ENCODE peak calls at places on chromosomes 2 and 18, in nine cellular contexts. One of them, this sample, is unnamed.

GRCh38 chr2:216635171-216635570 is 2.0 kb downstream of the IGFBP2 start:
- DNase-seq in neural crest cell: peak
- DNase-seq in stimulated activated CD4-positive, alpha-beta T cell treated with anti-CD3 and anti-CD28 coated beads, Interleukin-2, amount 100 ng/mL, for 24 hours: no peak
- DNase-seq in HS-27A: no peak
- DNase-seq in posterior cingulate gyrus: no peak
- DNase-seq in activated naive CD8-positive, alpha-beta T cell treated with anti-CD3 and anti-CD28 coated beads for 36 hours: no peak
- DNase-seq in stimulated activated naive CD4-positive, alpha-beta T cell: no peak
- DNase-seq in suprapubic skin: no peak
- DNase-seq in fibroblast of pulmonary artery: no peak
- DNase-seq in this sample: no peak

GRCh38 chr2:108621689-108622681 is 87.7 kb downstream of the LIMS1 start:
- DNase-seq in stimulated activated naive CD4-positive, alpha-beta T cell: no peak
- DNase-seq in activated naive CD8-positive, alpha-beta T cell treated with anti-CD3 and anti-CD28 coated beads for 36 hours: no peak
- DNase-seq in fibroblast of pulmonary artery: no peak
- DNase-seq in neural crest cell: no peak
- DNase-seq in suprapubic skin: no peak
- DNase-seq in stimulated activated CD4-positive, alpha-beta T cell treated with anti-CD3 and anti-CD28 coated beads, Interleukin-2, amount 100 ng/mL, for 24 hours: no peak
- DNase-seq in HS-27A: no peak
- DNase-seq in posterior cingulate gyrus: no peak
- DNase-seq in this sample: no peak

GRCh38 chr18:10234912-10235439 is 219.5 kb upstream of the APCDD1 start:
- DNase-seq in fibroblast of pulmonary artery: peak
- DNase-seq in posterior cingulate gyrus: no peak
- DNase-seq in neural crest cell: no peak
- DNase-seq in stimulated activated naive CD4-positive, alpha-beta T cell: no peak
- DNase-seq in HS-27A: no peak
- DNase-seq in activated naive CD8-positive, alpha-beta T cell treated with anti-CD3 and anti-CD28 coated beads for 36 hours: no peak
- DNase-seq in suprapubic skin: no peak
- DNase-seq in stimulated activated CD4-positive, alpha-beta T cell treated with anti-CD3 and anti-CD28 coated beads, Interleukin-2, amount 100 ng/mL, for 24 hours: no peak
- DNase-seq in this sample: no peak

GRCh38 chr2:106581755-106582430 is 94.7 kb downstream of the CD8B2 start:
- DNase-seq in fibroblast of pulmonary artery: peak
- DNase-seq in stimulated activated CD4-positive, alpha-beta T cell treated with anti-CD3 and anti-CD28 coated beads, Interleukin-2, amount 100 ng/mL, for 24 hours: peak
- DNase-seq in suprapubic skin: no peak
- DNase-seq in neural crest cell: peak
- DNase-seq in HS-27A: no peak
- DNase-seq in stimulated activated naive CD4-positive, alpha-beta T cell: no peak
- DNase-seq in activated naive CD8-positive, alpha-beta T cell treated with anti-CD3 and anti-CD28 coated beads for 36 hours: peak
- DNase-seq in posterior cingulate gyrus: no peak
- DNase-seq in this sample: peak

GRCh38 chr18:33960393-33960792 is 264.3 kb downstream of the NOL4 start:
- DNase-seq in neural crest cell: no peak
- DNase-seq in fibroblast of pulmonary artery: no peak
- DNase-seq in stimulated activated CD4-positive, alpha-beta T cell treated with anti-CD3 and anti-CD28 coated beads, Interleukin-2, amount 100 ng/mL, for 24 hours: no peak
- DNase-seq in posterior cingulate gyrus: no peak
- DNase-seq in activated naive CD8-positive, alpha-beta T cell treated with anti-CD3 and anti-CD28 coated beads for 36 hours: no peak
- DNase-seq in HS-27A: no peak
- DNase-seq in stimulated activated naive CD4-positive, alpha-beta T cell: no peak
- DNase-seq in suprapubic skin: no peak
- DNase-seq in this sample: no peak

GRCh38 chr2:229414631-229415030 is 143.5 kb upstream of the PID1 start:
- DNase-seq in HS-27A: no peak
- DNase-seq in neural crest cell: no peak
- DNase-seq in posterior cingulate gyrus: no peak
- DNase-seq in fibroblast of pulmonary artery: no peak
- DNase-seq in suprapubic skin: no peak
- DNase-seq in stimulated activated CD4-positive, alpha-beta T cell treated with anti-CD3 and anti-CD28 coated beads, Interleukin-2, amount 100 ng/mL, for 24 hours: no peak
- DNase-seq in stimulated activated naive CD4-positive, alpha-beta T cell: no peak
- DNase-seq in activated naive CD8-positive, alpha-beta T cell treated with anti-CD3 and anti-CD28 coated beads for 36 hours: no peak
- DNase-seq in this sample: no peak

GRCh38 chr2:9002637-9003365 is 683 bp downstream of the MBOAT2 start:
- DNase-seq in neural crest cell: peak
- DNase-seq in stimulated activated CD4-positive, alpha-beta T cell treated with anti-CD3 and anti-CD28 coated beads, Interleukin-2, amount 100 ng/mL, for 24 hours: peak
- DNase-seq in fibroblast of pulmonary artery: no peak
- DNase-seq in activated naive CD8-positive, alpha-beta T cell treated with anti-CD3 and anti-CD28 coated beads for 36 hours: peak
- DNase-seq in suprapubic skin: peak
- DNase-seq in stimulated activated naive CD4-positive, alpha-beta T cell: no peak
- DNase-seq in HS-27A: no peak
- DNase-seq in posterior cingulate gyrus: peak
- DNase-seq in this sample: no peak

GRCh38 chr18:65146615-65147014 is 604.2 kb upstream of the CDH7 start:
- DNase-seq in HS-27A: no peak
- DNase-seq in fibroblast of pulmonary artery: no peak
- DNase-seq in neural crest cell: no peak
- DNase-seq in posterior cingulate gyrus: no peak
- DNase-seq in activated naive CD8-positive, alpha-beta T cell treated with anti-CD3 and anti-CD28 coated beads for 36 hours: no peak
- DNase-seq in suprapubic skin: no peak
- DNase-seq in stimulated activated CD4-positive, alpha-beta T cell treated with anti-CD3 and anti-CD28 coated beads, Interleukin-2, amount 100 ng/mL, for 24 hours: no peak
- DNase-seq in stimulated activated naive CD4-positive, alpha-beta T cell: no peak
- DNase-seq in this sample: no peak

GRCh38 chr2:61645911-61646310 is 107.8 kb upstream of the XPO1 start:
- DNase-seq in activated naive CD8-positive, alpha-beta T cell treated with anti-CD3 and anti-CD28 coated beads for 36 hours: no peak
- DNase-seq in stimulated activated naive CD4-positive, alpha-beta T cell: no peak
- DNase-seq in fibroblast of pulmonary artery: peak
- DNase-seq in neural crest cell: no peak
- DNase-seq in suprapubic skin: no peak
- DNase-seq in HS-27A: peak
- DNase-seq in posterior cingulate gyrus: no peak
- DNase-seq in stimulated activated CD4-positive, alpha-beta T cell treated with anti-CD3 and anti-CD28 coated beads, Interleukin-2, amount 100 ng/mL, for 24 hours: no peak
- DNase-seq in this sample: no peak

GRCh38 chr18:59957957-59958356 is 58.2 kb downstream of the PMAIP1 start:
- DNase-seq in neural crest cell: no peak
- DNase-seq in HS-27A: no peak
- DNase-seq in fibroblast of pulmonary artery: peak
- DNase-seq in stimulated activated naive CD4-positive, alpha-beta T cell: no peak
- DNase-seq in stimulated activated CD4-positive, alpha-beta T cell treated with anti-CD3 and anti-CD28 coated beads, Interleukin-2, amount 100 ng/mL, for 24 hours: peak
- DNase-seq in activated naive CD8-positive, alpha-beta T cell treated with anti-CD3 and anti-CD28 coated beads for 36 hours: no peak
- DNase-seq in posterior cingulate gyrus: no peak
- DNase-seq in suprapubic skin: no peak
- DNase-seq in this sample: no peak

GRCh38 chr18:7562491-7562890 is 4.6 kb upstream of the PTPRM start:
- DNase-seq in neural crest cell: no peak
- DNase-seq in posterior cingulate gyrus: no peak
- DNase-seq in suprapubic skin: no peak
- DNase-seq in stimulated activated naive CD4-positive, alpha-beta T cell: no peak
- DNase-seq in stimulated activated CD4-positive, alpha-beta T cell treated with anti-CD3 and anti-CD28 coated beads, Interleukin-2, amount 100 ng/mL, for 24 hours: no peak
- DNase-seq in activated naive CD8-positive, alpha-beta T cell treated with anti-CD3 and anti-CD28 coated beads for 36 hours: no peak
- DNase-seq in HS-27A: no peak
- DNase-seq in fibroblast of pulmonary artery: no peak
- DNase-seq in this sample: no peak

GRCh38 chr18:70082430-70082829 is 123.1 kb downstream of the RTTN start:
- DNase-seq in activated naive CD8-positive, alpha-beta T cell treated with anti-CD3 and anti-CD28 coated beads for 36 hours: no peak
- DNase-seq in neural crest cell: no peak
- DNase-seq in suprapubic skin: no peak
- DNase-seq in stimulated activated CD4-positive, alpha-beta T cell treated with anti-CD3 and anti-CD28 coated beads, Interleukin-2, amount 100 ng/mL, for 24 hours: no peak
- DNase-seq in stimulated activated naive CD4-positive, alpha-beta T cell: no peak
- DNase-seq in fibroblast of pulmonary artery: no peak
- DNase-seq in HS-27A: no peak
- DNase-seq in posterior cingulate gyrus: no peak
- DNase-seq in this sample: no peak

GRCh38 chr2:236073867-236074655 is 94.1 kb downstream of the GBX2 start:
- DNase-seq in activated naive CD8-positive, alpha-beta T cell treated with anti-CD3 and anti-CD28 coated beads for 36 hours: no peak
- DNase-seq in posterior cingulate gyrus: no peak
- DNase-seq in stimulated activated naive CD4-positive, alpha-beta T cell: no peak
- DNase-seq in neural crest cell: no peak
- DNase-seq in suprapubic skin: no peak
- DNase-seq in fibroblast of pulmonary artery: no peak
- DNase-seq in stimulated activated CD4-positive, alpha-beta T cell treated with anti-CD3 and anti-CD28 coated beads, Interleukin-2, amount 100 ng/mL, for 24 hours: no peak
- DNase-seq in HS-27A: no peak
- DNase-seq in this sample: no peak

GRCh38 chr2:101698419-101699190 is 1.1 kb downstream of the MAP4K4 start:
- DNase-seq in stimulated activated CD4-positive, alpha-beta T cell treated with anti-CD3 and anti-CD28 coated beads, Interleukin-2, amount 100 ng/mL, for 24 hours: no peak
- DNase-seq in fibroblast of pulmonary artery: peak
- DNase-seq in posterior cingulate gyrus: no peak
- DNase-seq in suprapubic skin: no peak
- DNase-seq in activated naive CD8-positive, alpha-beta T cell treated with anti-CD3 and anti-CD28 coated beads for 36 hours: no peak
- DNase-seq in neural crest cell: no peak
- DNase-seq in stimulated activated naive CD4-positive, alpha-beta T cell: no peak
- DNase-seq in HS-27A: no peak
- DNase-seq in this sample: no peak

GRCh38 chr18:69216390-69216789 is 184.3 kb upstream of the DOK6 start:
- DNase-seq in fibroblast of pulmonary artery: no peak
- DNase-seq in HS-27A: no peak
- DNase-seq in stimulated activated naive CD4-positive, alpha-beta T cell: no peak
- DNase-seq in activated naive CD8-positive, alpha-beta T cell treated with anti-CD3 and anti-CD28 coated beads for 36 hours: no peak
- DNase-seq in stimulated activated CD4-positive, alpha-beta T cell treated with anti-CD3 and anti-CD28 coated beads, Interleukin-2, amount 100 ng/mL, for 24 hours: no peak
- DNase-seq in neural crest cell: no peak
- DNase-seq in posterior cingulate gyrus: no peak
- DNase-seq in suprapubic skin: no peak
- DNase-seq in this sample: no peak

GRCh38 chr2:238593678-238594077 is 167.0 kb downstream of the ASB1 start:
- DNase-seq in stimulated activated CD4-positive, alpha-beta T cell treated with anti-CD3 and anti-CD28 coated beads, Interleukin-2, amount 100 ng/mL, for 24 hours: no peak
- DNase-seq in fibroblast of pulmonary artery: no peak
- DNase-seq in HS-27A: no peak
- DNase-seq in activated naive CD8-positive, alpha-beta T cell treated with anti-CD3 and anti-CD28 coated beads for 36 hours: no peak
- DNase-seq in posterior cingulate gyrus: no peak
- DNase-seq in neural crest cell: no peak
- DNase-seq in suprapubic skin: no peak
- DNase-seq in stimulated activated naive CD4-positive, alpha-beta T cell: no peak
- DNase-seq in this sample: no peak

GRCh38 chr2:102368461-102369109 is 13.0 kb downstream of the IL18R1 start:
- DNase-seq in neural crest cell: no peak
- DNase-seq in activated naive CD8-positive, alpha-beta T cell treated with anti-CD3 and anti-CD28 coated beads for 36 hours: no peak
- DNase-seq in fibroblast of pulmonary artery: no peak
- DNase-seq in posterior cingulate gyrus: no peak
- DNase-seq in suprapubic skin: no peak
- DNase-seq in stimulated activated CD4-positive, alpha-beta T cell treated with anti-CD3 and anti-CD28 coated beads, Interleukin-2, amount 100 ng/mL, for 24 hours: no peak
- DNase-seq in stimulated activated naive CD4-positive, alpha-beta T cell: no peak
- DNase-seq in HS-27A: no peak
- DNase-seq in this sample: no peak

GRCh38 chr2:100606740-100607343 is 44.0 kb downstream of the PDCL3 start:
- DNase-seq in fibroblast of pulmonary artery: peak
- DNase-seq in suprapubic skin: no peak
- DNase-seq in stimulated activated CD4-positive, alpha-beta T cell treated with anti-CD3 and anti-CD28 coated beads, Interleukin-2, amount 100 ng/mL, for 24 hours: peak
- DNase-seq in stimulated activated naive CD4-positive, alpha-beta T cell: no peak
- DNase-seq in activated naive CD8-positive, alpha-beta T cell treated with anti-CD3 and anti-CD28 coated beads for 36 hours: no peak
- DNase-seq in posterior cingulate gyrus: peak
- DNase-seq in HS-27A: no peak
- DNase-seq in neural crest cell: peak
- DNase-seq in this sample: no peak

GRCh38 chr2:102753563-102754159 is 8.2 kb upstream of the TMEM182 start:
- DNase-seq in stimulated activated CD4-positive, alpha-beta T cell treated with anti-CD3 and anti-CD28 coated beads, Interleukin-2, amount 100 ng/mL, for 24 hours: peak
- DNase-seq in activated naive CD8-positive, alpha-beta T cell treated with anti-CD3 and anti-CD28 coated beads for 36 hours: no peak
- DNase-seq in stimulated activated naive CD4-positive, alpha-beta T cell: no peak
- DNase-seq in suprapubic skin: no peak
- DNase-seq in HS-27A: peak
- DNase-seq in neural crest cell: peak
- DNase-seq in fibroblast of pulmonary artery: peak
- DNase-seq in posterior cingulate gyrus: peak
- DNase-seq in this sample: no peak

GRCh38 chr2:110777531-110778311 is 45.3 kb downstream of the ACOXL start:
- DNase-seq in HS-27A: no peak
- DNase-seq in neural crest cell: no peak
- DNase-seq in suprapubic skin: no peak
- DNase-seq in fibroblast of pulmonary artery: no peak
- DNase-seq in stimulated activated naive CD4-positive, alpha-beta T cell: no peak
- DNase-seq in activated naive CD8-positive, alpha-beta T cell treated with anti-CD3 and anti-CD28 coated beads for 36 hours: no peak
- DNase-seq in posterior cingulate gyrus: no peak
- DNase-seq in stimulated activated CD4-positive, alpha-beta T cell treated with anti-CD3 and anti-CD28 coated beads, Interleukin-2, amount 100 ng/mL, for 24 hours: no peak
- DNase-seq in this sample: no peak

GRCh38 chr18:13696961-13697360 is 29.4 kb downstream of the FAM210A start:
- DNase-seq in fibroblast of pulmonary artery: peak
- DNase-seq in stimulated activated naive CD4-positive, alpha-beta T cell: no peak
- DNase-seq in activated naive CD8-positive, alpha-beta T cell treated with anti-CD3 and anti-CD28 coated beads for 36 hours: no peak
- DNase-seq in stimulated activated CD4-positive, alpha-beta T cell treated with anti-CD3 and anti-CD28 coated beads, Interleukin-2, amount 100 ng/mL, for 24 hours: no peak
- DNase-seq in posterior cingulate gyrus: no peak
- DNase-seq in suprapubic skin: no peak
- DNase-seq in HS-27A: no peak
- DNase-seq in neural crest cell: no peak
- DNase-seq in this sample: no peak

GRCh38 chr2:112160591-112161250 is 22.5 kb downstream of the FBLN7 start:
- DNase-seq in fibroblast of pulmonary artery: no peak
- DNase-seq in neural crest cell: no peak
- DNase-seq in stimulated activated CD4-positive, alpha-beta T cell treated with anti-CD3 and anti-CD28 coated beads, Interleukin-2, amount 100 ng/mL, for 24 hours: no peak
- DNase-seq in suprapubic skin: peak
- DNase-seq in HS-27A: no peak
- DNase-seq in activated naive CD8-positive, alpha-beta T cell treated with anti-CD3 and anti-CD28 coated beads for 36 hours: no peak
- DNase-seq in posterior cingulate gyrus: no peak
- DNase-seq in stimulated activated naive CD4-positive, alpha-beta T cell: no peak
- DNase-seq in this sample: no peak

This sample was measured in T-helper 2 cell treated with Interferon-gamma antibody and Interleukin-4, amounts not matched to agents 5 μg/mL and 100 μg/mL, for 36 hours.